ENCODE peak calls at places on chromosomes 4 and X, in nine cellular contexts. One of them, this sample, is unnamed.

GRCh38 chrX:32281853-32282252 is 929.5 kb downstream of the DMD start:
- DNase-seq in heart left ventricle: no peak
- DNase-seq in nephron progenitor cell: no peak
- DNase-seq in HFF-Myc: no peak
- DNase-seq in activated CD8-positive, alpha-beta T cell treated with anti-CD3 and anti-CD28 coated beads for 36 hours: no peak
- DNase-seq in A673: no peak
- DNase-seq in fibroblast of lung: no peak
- DNase-seq in esophagus squamous epithelium: no peak
- DNase-seq in pancreas: no peak
- DNase-seq in this sample: no peak

GRCh38 chr4:73244941-73245601 is 13.5 kb downstream of the ANKRD17 start:
- DNase-seq in pancreas: no peak
- DNase-seq in A673: no peak
- DNase-seq in fibroblast of lung: no peak
- DNase-seq in HFF-Myc: no peak
- DNase-seq in nephron progenitor cell: no peak
- DNase-seq in esophagus squamous epithelium: no peak
- DNase-seq in heart left ventricle: no peak
- DNase-seq in activated CD8-positive, alpha-beta T cell treated with anti-CD3 and anti-CD28 coated beads for 36 hours: no peak
- DNase-seq in this sample: no peak

GRCh38 chr4:6087669-6088068 is 69.4 kb upstream of the C4orf50 start:
- DNase-seq in activated CD8-positive, alpha-beta T cell treated with anti-CD3 and anti-CD28 coated beads for 36 hours: no peak
- DNase-seq in HFF-Myc: no peak
- DNase-seq in pancreas: peak
- DNase-seq in fibroblast of lung: peak
- DNase-seq in nephron progenitor cell: peak
- DNase-seq in esophagus squamous epithelium: no peak
- DNase-seq in heart left ventricle: peak
- DNase-seq in A673: peak
- DNase-seq in this sample: no peak

GRCh38 chr4:8914461-8915171 is 43.0 kb upstream of the HMX1 start:
- DNase-seq in heart left ventricle: no peak
- DNase-seq in A673: no peak
- DNase-seq in esophagus squamous epithelium: no peak
- DNase-seq in pancreas: peak
- DNase-seq in fibroblast of lung: no peak
- DNase-seq in nephron progenitor cell: no peak
- DNase-seq in activated CD8-positive, alpha-beta T cell treated with anti-CD3 and anti-CD28 coated beads for 36 hours: no peak
- DNase-seq in HFF-Myc: no peak
- DNase-seq in this sample: no peak

GRCh38 chr4:89486042-89486441 is 178.4 kb upstream of the GPRIN3 start:
- DNase-seq in pancreas: no peak
- DNase-seq in esophagus squamous epithelium: no peak
- DNase-seq in HFF-Myc: peak
- DNase-seq in nephron progenitor cell: no peak
- DNase-seq in heart left ventricle: no peak
- DNase-seq in A673: no peak
- DNase-seq in activated CD8-positive, alpha-beta T cell treated with anti-CD3 and anti-CD28 coated beads for 36 hours: no peak
- DNase-seq in fibroblast of lung: no peak
- DNase-seq in this sample: peak

GRCh38 chrX:119698835-119699234 is 5.9 kb upstream of the SEPTIN6 start:
- DNase-seq in fibroblast of lung: peak
- DNase-seq in pancreas: no peak
- DNase-seq in nephron progenitor cell: peak
- DNase-seq in HFF-Myc: no peak
- DNase-seq in heart left ventricle: no peak
- DNase-seq in esophagus squamous epithelium: no peak
- DNase-seq in activated CD8-positive, alpha-beta T cell treated with anti-CD3 and anti-CD28 coated beads for 36 hours: no peak
- DNase-seq in A673: peak
- DNase-seq in this sample: peak

GRCh38 chr4:6732441-6733357 is 16.7 kb downstream of the BLOC1S4 start:
- DNase-seq in nephron progenitor cell: no peak
- DNase-seq in fibroblast of lung: peak
- DNase-seq in activated CD8-positive, alpha-beta T cell treated with anti-CD3 and anti-CD28 coated beads for 36 hours: no peak
- DNase-seq in A673: no peak
- DNase-seq in pancreas: no peak
- DNase-seq in heart left ventricle: peak
- DNase-seq in HFF-Myc: no peak
- DNase-seq in esophagus squamous epithelium: no peak
- DNase-seq in this sample: peak

GRCh38 chr4:53346920-53347852 is 18.7 kb downstream of the SCFD2 start:
- DNase-seq in heart left ventricle: no peak
- DNase-seq in nephron progenitor cell: no peak
- DNase-seq in fibroblast of lung: peak
- DNase-seq in activated CD8-positive, alpha-beta T cell treated with anti-CD3 and anti-CD28 coated beads for 36 hours: no peak
- DNase-seq in A673: peak
- DNase-seq in pancreas: no peak
- DNase-seq in HFF-Myc: no peak
- DNase-seq in esophagus squamous epithelium: no peak
- DNase-seq in this sample: peak

GRCh38 chr4:3706111-3706511 is 60.1 kb upstream of the ADRA2C start:
- DNase-seq in activated CD8-positive, alpha-beta T cell treated with anti-CD3 and anti-CD28 coated beads for 36 hours: no peak
- DNase-seq in esophagus squamous epithelium: no peak
- DNase-seq in A673: no peak
- DNase-seq in HFF-Myc: no peak
- DNase-seq in pancreas: no peak
- DNase-seq in fibroblast of lung: no peak
- DNase-seq in nephron progenitor cell: peak
- DNase-seq in heart left ventricle: no peak
- DNase-seq in this sample: no peak

GRCh38 chr4:83828601-83829000 is 292.7 kb downstream of the GPAT3 start:
- DNase-seq in heart left ventricle: no peak
- DNase-seq in HFF-Myc: no peak
- DNase-seq in esophagus squamous epithelium: no peak
- DNase-seq in activated CD8-positive, alpha-beta T cell treated with anti-CD3 and anti-CD28 coated beads for 36 hours: no peak
- DNase-seq in nephron progenitor cell: no peak
- DNase-seq in pancreas: no peak
- DNase-seq in A673: peak
- DNase-seq in fibroblast of lung: peak
- DNase-seq in this sample: peak

GRCh38 chr4:99658666-99659065 is 1.0 kb upstream of the C4orf54 start:
- DNase-seq in activated CD8-positive, alpha-beta T cell treated with anti-CD3 and anti-CD28 coated beads for 36 hours: no peak
- DNase-seq in fibroblast of lung: no peak
- DNase-seq in heart left ventricle: no peak
- DNase-seq in HFF-Myc: no peak
- DNase-seq in nephron progenitor cell: no peak
- DNase-seq in esophagus squamous epithelium: no peak
- DNase-seq in A673: no peak
- DNase-seq in pancreas: no peak
- DNase-seq in this sample: no peak

GRCh38 chr4:180190382-180190781 is 2052.8 kb upstream of the TENM3 start:
- DNase-seq in nephron progenitor cell: no peak
- DNase-seq in HFF-Myc: no peak
- DNase-seq in A673: no peak
- DNase-seq in esophagus squamous epithelium: no peak
- DNase-seq in heart left ventricle: no peak
- DNase-seq in pancreas: no peak
- DNase-seq in fibroblast of lung: no peak
- DNase-seq in activated CD8-positive, alpha-beta T cell treated with anti-CD3 and anti-CD28 coated beads for 36 hours: no peak
- DNase-seq in this sample: no peak

GRCh38 chr4:97656034-97656720 is 487.1 kb downstream of the STPG2 start:
- DNase-seq in heart left ventricle: no peak
- DNase-seq in nephron progenitor cell: no peak
- DNase-seq in fibroblast of lung: peak
- DNase-seq in pancreas: no peak
- DNase-seq in HFF-Myc: no peak
- DNase-seq in activated CD8-positive, alpha-beta T cell treated with anti-CD3 and anti-CD28 coated beads for 36 hours: no peak
- DNase-seq in esophagus squamous epithelium: no peak
- DNase-seq in A673: no peak
- DNase-seq in this sample: peak

DNA sequence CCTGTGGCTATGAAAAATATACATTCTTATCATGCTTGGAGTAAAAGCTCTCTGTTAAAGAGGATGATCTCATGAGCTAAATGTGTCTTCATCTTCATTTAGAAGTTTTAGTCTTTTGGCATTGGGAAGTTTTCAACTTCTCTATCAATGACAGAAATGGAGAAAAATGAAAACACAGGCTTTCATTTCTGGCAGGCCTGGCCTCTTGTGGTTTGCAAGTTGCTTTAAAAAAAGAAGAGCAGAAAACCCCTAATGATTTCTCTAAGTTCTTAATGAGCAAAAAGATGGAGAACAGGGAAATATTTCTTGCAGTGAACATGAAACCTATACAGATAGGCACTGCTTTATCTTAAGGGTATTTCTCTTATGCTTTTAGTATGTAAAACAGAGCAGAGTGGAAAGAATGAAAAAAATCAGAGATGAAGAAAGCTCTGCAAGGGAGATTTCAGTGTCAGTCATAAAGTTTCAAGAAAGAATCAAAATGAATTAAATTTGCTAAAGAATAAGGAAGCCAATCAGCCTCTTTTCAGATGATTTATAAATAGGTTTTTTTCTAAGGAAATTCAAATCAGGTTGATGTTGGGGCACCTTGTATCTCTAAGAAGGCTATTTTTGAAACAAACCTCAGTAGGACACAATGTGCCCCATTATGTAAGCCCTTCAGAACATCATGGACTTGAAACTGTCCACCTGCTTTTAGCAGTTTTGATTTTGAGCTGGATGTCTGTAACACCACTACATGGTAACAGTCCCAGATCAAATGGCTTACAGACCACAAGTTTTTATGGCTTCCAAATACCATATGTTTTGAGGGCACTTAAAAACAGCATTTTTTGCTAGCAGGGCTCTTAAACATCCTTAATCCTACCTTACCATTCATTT is 225.0 kb downstream of the GRIA3 start:
- DNase-seq in activated CD8-positive, alpha-beta T cell treated with anti-CD3 and anti-CD28 coated beads for 36 hours: no peak
- DNase-seq in heart left ventricle: no peak
- DNase-seq in esophagus squamous epithelium: no peak
- DNase-seq in fibroblast of lung: peak
- DNase-seq in A673: no peak
- DNase-seq in HFF-Myc: no peak
- DNase-seq in nephron progenitor cell: no peak
- DNase-seq in pancreas: no peak
- DNase-seq in this sample: peak
- TF ChIP-seq CTCF in activated CD8-positive, alpha-beta T cell treated with anti-CD3 and anti-CD28 coated beads for 36 hours: no peak
- TF ChIP-seq CTCF in heart left ventricle: no peak
- TF ChIP-seq CTCF in esophagus squamous epithelium: no peak
- TF ChIP-seq CTCF in fibroblast of lung: no peak
- TF ChIP-seq CTCF in A673: no peak
- TF ChIP-seq CTCF in HFF-Myc: no peak
- TF ChIP-seq CTCF in nephron progenitor cell: no peak
- TF ChIP-seq CTCF in pancreas: no peak
- TF ChIP-seq CTCF in this sample: no peak

GRCh38 chr4:112352736-112353135 is 55.6 kb downstream of the ALPK1 start:
- DNase-seq in esophagus squamous epithelium: no peak
- DNase-seq in nephron progenitor cell: no peak
- DNase-seq in heart left ventricle: no peak
- DNase-seq in activated CD8-positive, alpha-beta T cell treated with anti-CD3 and anti-CD28 coated beads for 36 hours: no peak
- DNase-seq in pancreas: no peak
- DNase-seq in A673: no peak
- DNase-seq in fibroblast of lung: no peak
- DNase-seq in HFF-Myc: no peak
- DNase-seq in this sample: no peak

GRCh38 chr4:112343330-112343729 is 46.2 kb downstream of the ALPK1 start:
- DNase-seq in nephron progenitor cell: no peak
- DNase-seq in esophagus squamous epithelium: no peak
- DNase-seq in HFF-Myc: no peak
- DNase-seq in heart left ventricle: no peak
- DNase-seq in A673: no peak
- DNase-seq in activated CD8-positive, alpha-beta T cell treated with anti-CD3 and anti-CD28 coated beads for 36 hours: no peak
- DNase-seq in pancreas: no peak
- DNase-seq in fibroblast of lung: no peak
- DNase-seq in this sample: no peak

GRCh38 chr4:112348488-112349158 is 51.5 kb downstream of the ALPK1 start:
- DNase-seq in nephron progenitor cell: peak
- DNase-seq in heart left ventricle: peak
- DNase-seq in pancreas: no peak
- DNase-seq in esophagus squamous epithelium: no peak
- DNase-seq in activated CD8-positive, alpha-beta T cell treated with anti-CD3 and anti-CD28 coated beads for 36 hours: no peak
- DNase-seq in fibroblast of lung: peak
- DNase-seq in A673: peak
- DNase-seq in HFF-Myc: peak
- DNase-seq in this sample: peak
- TF ChIP-seq CTCF in nephron progenitor cell: no peak
- TF ChIP-seq CTCF in heart left ventricle: peak
- TF ChIP-seq CTCF in pancreas: no peak
- TF ChIP-seq CTCF in esophagus squamous epithelium: no peak
- TF ChIP-seq CTCF in activated CD8-positive, alpha-beta T cell treated with anti-CD3 and anti-CD28 coated beads for 36 hours: no peak
- TF ChIP-seq CTCF in fibroblast of lung: peak
- TF ChIP-seq CTCF in A673: peak
- TF ChIP-seq CTCF in HFF-Myc: peak
- TF ChIP-seq CTCF in this sample: peak

GRCh38 chr4:161704653-161705052 is 459.1 kb downstream of the FSTL5 start:
- DNase-seq in esophagus squamous epithelium: no peak
- DNase-seq in heart left ventricle: no peak
- DNase-seq in HFF-Myc: no peak
- DNase-seq in A673: no peak
- DNase-seq in fibroblast of lung: no peak
- DNase-seq in nephron progenitor cell: no peak
- DNase-seq in pancreas: no peak
- DNase-seq in activated CD8-positive, alpha-beta T cell treated with anti-CD3 and anti-CD28 coated beads for 36 hours: no peak
- DNase-seq in this sample: no peak

GRCh38 chr4:161704040-161704439 is 459.8 kb downstream of the FSTL5 start:
- DNase-seq in activated CD8-positive, alpha-beta T cell treated with anti-CD3 and anti-CD28 coated beads for 36 hours: no peak
- DNase-seq in A673: no peak
- DNase-seq in HFF-Myc: no peak
- DNase-seq in nephron progenitor cell: no peak
- DNase-seq in pancreas: no peak
- DNase-seq in esophagus squamous epithelium: no peak
- DNase-seq in heart left ventricle: no peak
- DNase-seq in fibroblast of lung: no peak
- DNase-seq in this sample: no peak

GRCh38 chr4:161696957-161697356 is 466.8 kb downstream of the FSTL5 start:
- DNase-seq in activated CD8-positive, alpha-beta T cell treated with anti-CD3 and anti-CD28 coated beads for 36 hours: no peak
- DNase-seq in HFF-Myc: no peak
- DNase-seq in nephron progenitor cell: no peak
- DNase-seq in A673: no peak
- DNase-seq in heart left ventricle: no peak
- DNase-seq in pancreas: no peak
- DNase-seq in esophagus squamous epithelium: no peak
- DNase-seq in fibroblast of lung: peak
- DNase-seq in this sample: no peak

DNA sequence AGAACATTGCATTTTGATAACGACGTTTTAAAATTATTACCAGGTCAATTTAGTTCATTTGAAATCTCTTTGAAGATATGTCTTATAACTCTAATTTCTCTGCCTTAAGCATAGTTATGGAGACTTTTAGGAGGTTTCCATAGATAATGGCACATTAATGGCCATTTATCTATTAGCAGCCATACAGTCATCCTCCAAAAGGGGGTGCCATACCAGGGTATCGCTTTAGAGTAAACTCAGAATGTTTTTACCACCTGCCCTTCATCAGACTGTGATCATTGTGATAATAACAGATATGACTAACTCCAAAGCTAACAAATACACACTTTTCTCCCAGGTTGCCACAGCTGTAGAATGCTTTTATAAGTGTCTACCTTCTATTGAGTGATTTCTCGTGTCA is 461.5 kb downstream of the FSTL5 start:
- DNase-seq in pancreas: no peak
- DNase-seq in nephron progenitor cell: no peak
- DNase-seq in heart left ventricle: no peak
- DNase-seq in HFF-Myc: no peak
- DNase-seq in fibroblast of lung: no peak
- DNase-seq in esophagus squamous epithelium: no peak
- DNase-seq in A673: no peak
- DNase-seq in activated CD8-positive, alpha-beta T cell treated with anti-CD3 and anti-CD28 coated beads for 36 hours: no peak
- DNase-seq in this sample: no peak
- TF ChIP-seq CTCF in pancreas: no peak
- TF ChIP-seq CTCF in nephron progenitor cell: peak
- TF ChIP-seq CTCF in heart left ventricle: no peak
- TF ChIP-seq CTCF in HFF-Myc: peak
- TF ChIP-seq CTCF in fibroblast of lung: no peak
- TF ChIP-seq CTCF in esophagus squamous epithelium: no peak
- TF ChIP-seq CTCF in A673: peak
- TF ChIP-seq CTCF in activated CD8-positive, alpha-beta T cell treated with anti-CD3 and anti-CD28 coated beads for 36 hours: no peak
- TF ChIP-seq CTCF in this sample: peak

GRCh38 chr4:35725131-35725530 is 519.2 kb downstream of the ARAP2 start:
- DNase-seq in HFF-Myc: no peak
- DNase-seq in esophagus squamous epithelium: no peak
- DNase-seq in pancreas: no peak
- DNase-seq in heart left ventricle: no peak
- DNase-seq in A673: no peak
- DNase-seq in activated CD8-positive, alpha-beta T cell treated with anti-CD3 and anti-CD28 coated beads for 36 hours: no peak
- DNase-seq in fibroblast of lung: no peak
- DNase-seq in nephron progenitor cell: no peak
- DNase-seq in this sample: no peak
- TF ChIP-seq CTCF in HFF-Myc: no peak
- TF ChIP-seq CTCF in esophagus squamous epithelium: no peak
- TF ChIP-seq CTCF in pancreas: no peak
- TF ChIP-seq CTCF in heart left ventricle: no peak
- TF ChIP-seq CTCF in A673: no peak
- TF ChIP-seq CTCF in activated CD8-positive, alpha-beta T cell treated with anti-CD3 and anti-CD28 coated beads for 36 hours: no peak
- TF ChIP-seq CTCF in fibroblast of lung: no peak
- TF ChIP-seq CTCF in nephron progenitor cell: peak
- TF ChIP-seq CTCF in this sample: no peak